ENCODE peak calls at places on chromosomes 2 and 18, in ten cellular contexts. Z is GM23338; L is naive thymus-derived CD8-positive, alpha-beta T cell; J is left lung; N is upper lobe of left lung; B is T-cell; U is left ventricle myocardium superior; G is PC-3; O is activated CD8-positive, alpha-beta memory T cell treated with anti-CD3 and anti-CD28 coated beads, Interleukin-2, amount 10 ng/mL, durations not matched to agents 7 days and 5 days; D is stimulated activated effector memory CD8-positive, alpha-beta T cell treated with anti-CD3 and anti-CD28 coated beads, Interleukin-12 subunit alpha, Interleukin-12 subunit beta, amount 100 ng/mL, for 72 hours. E is an unnamed sample.

GRCh38 chr2:162058973-162059668 is 14.9 kb downstream of the DPP4 start:
- ATAC-seq in B (peak), L (no peak), O (peak), D (peak), Z (peak), G (no peak), U (peak), J (peak), N (peak), E (peak)

GRCh38 chr18:24212939-24213338 is 74.1 kb downstream of the CABYR start:
- ATAC-seq in O (no peak), L (no peak), B (no peak), J (peak), G (peak), Z (no peak), D (peak), U (peak), N (no peak), E (no peak)

GRCh38 chr18:53629356-53629755 is 595.1 kb downstream of the MBD2 start:
- ATAC-seq in G (no peak), B (no peak), U (no peak), D (no peak), N (no peak), L (no peak), Z (no peak), J (no peak), O (no peak), E (no peak)

GRCh38 chr2:207434288-207434687 is 95.5 kb upstream of the CREB1 start:
- ATAC-seq in Z (no peak), U (no peak), O (no peak), J (no peak), L (no peak), N (no peak), D (no peak), G (no peak), B (no peak), E (no peak)

GRCh38 chr2:166373951-166374350 is 1.8 kb downstream of the SCN9A start:
- ATAC-seq in U (no peak), J (no peak), D (no peak), L (no peak), O (no peak), Z (no peak), B (no peak), G (peak), N (no peak), E (no peak)

GRCh38 chr2:212736327-212736726 is 197.7 kb upstream of the ERBB4 start:
- ATAC-seq in D (no peak), N (no peak), G (peak), J (no peak), O (no peak), B (no peak), L (no peak), Z (no peak), U (no peak), E (no peak)

GRCh38 chr2:66446178-66446860 is 11.4 kb downstream of the MEIS1 start:
- ATAC-seq in U (peak), J (peak), D (no peak), L (no peak), O (no peak), N (peak), B (no peak), G (no peak), Z (peak), E (no peak)

GRCh38 chr2:198852248-198852647 is 605.5 kb downstream of the SATB2 start:
- ATAC-seq in Z (no peak), O (no peak), D (no peak), U (no peak), G (no peak), J (no peak), B (no peak), N (no peak), L (no peak), E (no peak)

GRCh38 chr2:99825630-99826029 is 316.8 kb downstream of the AFF3 start:
- ATAC-seq in B (no peak), J (no peak), D (no peak), O (no peak), G (no peak), L (no peak), Z (no peak), N (no peak), U (peak), E (no peak)

GRCh38 chr18:59621027-59621426 is 76.2 kb downstream of the CCBE1 start:
- ATAC-seq in N (no peak), Z (no peak), B (no peak), O (no peak), U (no peak), L (no peak), G (no peak), D (no peak), J (no peak), E (no peak)